ENCODE peak calls at places on chromosome 7, in four cellular contexts. I is NCI-H1105 treated with DMSO at 0.1 percent for 48 hours; V is lung; P is CD4-positive, CD25-positive, alpha-beta regulatory T cell. O is an unnamed sample.

GRCh38 chr7:39733881-39734571 is 110.7 kb downstream of the RALA start:
- DNase-seq in I (no peak), V (no peak), P (no peak), O (no peak)

GRCh38 chr7:138000081-138000701 is 1.7 kb downstream of the CREB3L2 start:
- DNase-seq in I (no peak), V (peak), P (no peak), O (peak)

GRCh38 chr7:155798673-155799439 is 13.4 kb downstream of the SHH start:
- DNase-seq in I (peak), V (no peak), P (no peak), O (no peak)

GRCh38 chr7:51025668-51026067 is 243.0 kb upstream of the GRB10 start:
- DNase-seq in I (no peak), V (no peak), P (no peak), O (no peak)

GRCh38 chr7:149497467-149498261 is at the start of gene ZNF746:
- DNase-seq in I (peak), V (peak), P (peak), O (peak)

GRCh38 chr7:22935269-22935668 is 78.7 kb downstream of the HYCC1 start:
- DNase-seq in I (no peak), V (no peak), P (no peak), O (no peak)

GRCh38 chr7:1611708-1612241 is 41.9 kb upstream of the PSMG3 start:
- DNase-seq in I (no peak), V (no peak), P (no peak), O (no peak)

GRCh38 chr7:38002689-38003088 is 82.2 kb downstream of the EPDR1 start:
- DNase-seq in I (no peak), V (no peak), P (no peak), O (no peak)

GRCh38 chr7:151809864-151810170 is 67.1 kb downstream of the PRKAG2 start:
- DNase-seq in I (no peak), V (no peak), P (no peak), O (no peak)

GRCh38 chr7:90708841-90709317 is 112.8 kb downstream of the CDK14 start:
- DNase-seq in I (no peak), V (no peak), P (peak), O (no peak)

GRCh38 chr7:102146989-102147388 is 139.7 kb upstream of the SH2B2 start:
- DNase-seq in I (no peak), V (no peak), P (no peak), O (no peak)

GRCh38 chr7:18580945-18581344 is 85.4 kb downstream of the HDAC9 start:
- DNase-seq in I (no peak), V (no peak), P (no peak), O (no peak)

GRCh38 chr7:5824297-5824610 is 42.8 kb upstream of the RNF216 start:
- DNase-seq in I (no peak), V (no peak), P (peak), O (no peak)

GRCh38 chr7:83684928-83685327 is 36.0 kb upstream of the SEMA3E start:
- DNase-seq in I (no peak), V (no peak), P (no peak), O (no peak)

GRCh38 chr7:157519246-157519645 is 182.4 kb downstream of the DNAJB6 start:
- DNase-seq in I (no peak), V (no peak), P (no peak), O (no peak)

GRCh38 chr7:21365866-21366624 is 61.8 kb upstream of the SP4 start:
- DNase-seq in I (peak), V (no peak), P (no peak), O (no peak)

GRCh38 chr7:22138106-22138505 is 192.4 kb upstream of the CDCA7L start:
- DNase-seq in I (no peak), V (no peak), P (no peak), O (no peak)

GRCh38 chr7:73841689-73842247 is 548 bp downstream of the METTL27 start:
- DNase-seq in I (no peak), V (no peak), P (no peak), O (no peak)

GRCh38 chr7:36723951-36724664 is at the start of gene AOAH:
- DNase-seq in I (no peak), V (peak), P (peak), O (peak)

GRCh38 chr7:67463983-67464382 is 467.4 kb downstream of the TYW1 start:
- DNase-seq in I (no peak), V (no peak), P (no peak), O (no peak)

GRCh38 chr7:38020134-38020533 is 99.7 kb downstream of the EPDR1 start:
- DNase-seq in I (no peak), V (no peak), P (no peak), O (no peak)

GRCh38 chr7:95046494-95047240 is 139.3 kb downstream of the PPP1R9A start:
- DNase-seq in I (no peak), V (no peak), P (no peak), O (no peak)

GRCh38 chr7:108239501-108240225 is 109.5 kb upstream of the LAMB4 start:
- DNase-seq in I (peak), V (no peak), P (no peak), O (no peak)

O was measured in mucosa of gallbladder.